ENCODE peak calls at places on chromosome 21, in four cellular contexts. One of them, this sample, is unnamed.

GRCh38 chr21:27448960-27449359 is 482.1 kb upstream of the ADAMTS5 start:
- DNase-seq in endothelial cell: no peak
- DNase-seq in hepatocyte: no peak
- DNase-seq in NB4: no peak
- DNase-seq in this sample: no peak

GRCh38 chr21:17921579-17922530 is 102.7 kb upstream of the C21orf91 start:
- DNase-seq in endothelial cell: no peak
- DNase-seq in hepatocyte: peak
- DNase-seq in NB4: no peak
- DNase-seq in this sample: peak

GRCh38 chr21:41280115-41280919 is 36.3 kb upstream of the FAM3B start:
- DNase-seq in endothelial cell: no peak
- DNase-seq in hepatocyte: peak
- DNase-seq in NB4: no peak
- DNase-seq in this sample: peak

GRCh38 chr21:44057960-44058651 is 46.0 kb downstream of the TRAPPC10 start:
- DNase-seq in endothelial cell: no peak
- DNase-seq in hepatocyte: no peak
- DNase-seq in NB4: no peak
- DNase-seq in this sample: no peak

GRCh38 chr21:29002442-29003144 is 9.9 kb upstream of the LTN1 start:
- DNase-seq in endothelial cell: peak
- DNase-seq in hepatocyte: peak
- DNase-seq in NB4: peak
- DNase-seq in this sample: peak

GRCh38 chr21:16815228-16815627 is 697.6 kb upstream of the CXADR start:
- DNase-seq in endothelial cell: no peak
- DNase-seq in hepatocyte: no peak
- DNase-seq in NB4: no peak
- DNase-seq in this sample: no peak

GRCh38 chr21:14833952-14834351 is 230.8 kb downstream of the NRIP1 start:
- DNase-seq in endothelial cell: no peak
- DNase-seq in hepatocyte: no peak
- DNase-seq in NB4: no peak
- DNase-seq in this sample: no peak

GRCh38 chr21:16085436-16085835 is 355.7 kb downstream of the USP25 start:
- DNase-seq in endothelial cell: no peak
- DNase-seq in hepatocyte: no peak
- DNase-seq in NB4: no peak
- DNase-seq in this sample: no peak

GRCh38 chr21:38982804-38983203 is 177.1 kb downstream of the ETS2 start:
- DNase-seq in endothelial cell: no peak
- DNase-seq in hepatocyte: no peak
- DNase-seq in NB4: no peak
- DNase-seq in this sample: no peak

GRCh38 chr21:31526040-31526439 is 133.5 kb upstream of the SOD1 start:
- DNase-seq in endothelial cell: no peak
- DNase-seq in hepatocyte: no peak
- DNase-seq in NB4: no peak
- DNase-seq in this sample: no peak

GRCh38 chr21:31658053-31658452 is 1.4 kb upstream of the SOD1 start:
- DNase-seq in endothelial cell: no peak
- DNase-seq in hepatocyte: no peak
- DNase-seq in NB4: no peak
- DNase-seq in this sample: peak

GRCh38 chr21:39141502-39141901 is 41.7 kb downstream of the PSMG1 start:
- DNase-seq in endothelial cell: no peak
- DNase-seq in hepatocyte: no peak
- DNase-seq in NB4: no peak
- DNase-seq in this sample: no peak

GRCh38 chr21:17925900-17926299 is 106.7 kb upstream of the C21orf91 start:
- DNase-seq in endothelial cell: peak
- DNase-seq in hepatocyte: peak
- DNase-seq in NB4: peak
- DNase-seq in this sample: no peak

GRCh38 chr21:31974454-31974985 is 101.7 kb downstream of the HUNK start:
- DNase-seq in endothelial cell: no peak
- DNase-seq in hepatocyte: no peak
- DNase-seq in NB4: peak
- DNase-seq in this sample: no peak

GRCh38 chr21:27173052-27173451 is 206.2 kb upstream of the ADAMTS5 start:
- DNase-seq in endothelial cell: no peak
- DNase-seq in hepatocyte: no peak
- DNase-seq in NB4: no peak
- DNase-seq in this sample: no peak

GRCh38 chr21:33205476-33205875 is 24.3 kb upstream of the IFNAR2 start:
- DNase-seq in endothelial cell: no peak
- DNase-seq in hepatocyte: no peak
- DNase-seq in NB4: peak
- DNase-seq in this sample: no peak

GRCh38 chr21:26686278-26686677 is 113.2 kb upstream of the CYYR1 start:
- DNase-seq in endothelial cell: no peak
- DNase-seq in hepatocyte: no peak
- DNase-seq in NB4: peak
- DNase-seq in this sample: no peak

GRCh38 chr21:34360488-34361241 is 3.1 kb upstream of the KCNE2 start:
- DNase-seq in endothelial cell: no peak
- DNase-seq in hepatocyte: no peak
- DNase-seq in NB4: no peak
- DNase-seq in this sample: no peak
- TF ChIP-seq CTCF in endothelial cell: no peak
- TF ChIP-seq CTCF in hepatocyte: no peak
- TF ChIP-seq CTCF in NB4: no peak
- TF ChIP-seq CTCF in this sample: no peak

GRCh38 chr21:34630536-34631143 is 15.7 kb upstream of the RCAN1 start:
- DNase-seq in endothelial cell: peak
- DNase-seq in hepatocyte: peak
- DNase-seq in NB4: peak
- DNase-seq in this sample: peak
- TF ChIP-seq CTCF in endothelial cell: peak
- TF ChIP-seq CTCF in hepatocyte: peak
- TF ChIP-seq CTCF in NB4: peak
- TF ChIP-seq CTCF in this sample: peak

GRCh38 chr21:37535672-37536071 is 169.1 kb downstream of the DYRK1A start:
- DNase-seq in endothelial cell: no peak
- DNase-seq in hepatocyte: no peak
- DNase-seq in NB4: no peak
- DNase-seq in this sample: no peak
- TF ChIP-seq CTCF in endothelial cell: no peak
- TF ChIP-seq CTCF in hepatocyte: no peak
- TF ChIP-seq CTCF in NB4: no peak
- TF ChIP-seq CTCF in this sample: no peak

DNA sequence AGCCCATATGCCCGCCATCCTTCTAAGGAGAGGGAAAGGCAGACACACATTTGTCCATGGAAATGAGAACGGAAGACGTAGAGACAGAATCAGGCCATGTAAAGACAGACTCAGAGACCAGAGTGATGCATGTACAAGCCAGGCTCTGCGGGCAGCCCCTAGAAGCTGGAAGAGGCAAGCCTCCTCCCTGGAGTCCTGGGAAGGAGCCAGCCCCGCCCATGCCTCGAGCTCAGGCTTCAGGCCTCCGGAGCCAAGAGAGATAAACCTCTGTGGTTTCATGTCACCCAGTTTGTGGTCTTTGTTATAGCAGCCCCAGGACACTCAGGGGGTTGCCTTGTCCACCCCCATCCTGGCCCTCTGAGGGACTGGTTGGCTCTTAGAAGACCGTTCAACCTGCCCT is 11.6 kb downstream of the PDE9A start:
- DNase-seq in endothelial cell: no peak
- DNase-seq in hepatocyte: no peak
- DNase-seq in NB4: no peak
- DNase-seq in this sample: no peak
- TF ChIP-seq CTCF in endothelial cell: no peak
- TF ChIP-seq CTCF in hepatocyte: no peak
- TF ChIP-seq CTCF in NB4: no peak
- TF ChIP-seq CTCF in this sample: no peak

DNA sequence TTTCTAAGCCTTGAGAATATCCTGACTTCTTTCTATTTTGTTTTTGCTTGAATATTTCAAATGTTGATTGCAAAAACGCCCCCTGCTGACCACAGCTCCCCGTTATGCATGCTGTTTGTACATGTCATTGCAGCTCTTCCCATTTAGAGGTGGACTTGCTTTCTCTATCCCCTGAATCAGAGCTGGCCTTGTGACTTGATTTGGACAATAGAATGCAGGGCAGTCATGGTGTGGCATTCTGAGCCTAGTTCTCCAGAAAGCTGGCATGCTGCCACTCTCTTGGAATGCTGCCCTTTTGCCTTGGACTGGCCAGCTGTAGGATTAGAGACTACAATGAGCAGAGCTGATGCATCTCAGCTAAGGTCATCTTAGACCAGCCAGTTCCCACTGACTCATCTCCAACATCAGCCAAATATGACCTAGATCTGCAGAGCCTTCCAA is 1561.5 kb downstream of the MRPL39 start:
- DNase-seq in endothelial cell: peak
- DNase-seq in hepatocyte: peak
- DNase-seq in NB4: peak
- DNase-seq in this sample: peak
- TF ChIP-seq CTCF in endothelial cell: no peak
- TF ChIP-seq CTCF in hepatocyte: peak
- TF ChIP-seq CTCF in NB4: peak
- TF ChIP-seq CTCF in this sample: peak

DNA sequence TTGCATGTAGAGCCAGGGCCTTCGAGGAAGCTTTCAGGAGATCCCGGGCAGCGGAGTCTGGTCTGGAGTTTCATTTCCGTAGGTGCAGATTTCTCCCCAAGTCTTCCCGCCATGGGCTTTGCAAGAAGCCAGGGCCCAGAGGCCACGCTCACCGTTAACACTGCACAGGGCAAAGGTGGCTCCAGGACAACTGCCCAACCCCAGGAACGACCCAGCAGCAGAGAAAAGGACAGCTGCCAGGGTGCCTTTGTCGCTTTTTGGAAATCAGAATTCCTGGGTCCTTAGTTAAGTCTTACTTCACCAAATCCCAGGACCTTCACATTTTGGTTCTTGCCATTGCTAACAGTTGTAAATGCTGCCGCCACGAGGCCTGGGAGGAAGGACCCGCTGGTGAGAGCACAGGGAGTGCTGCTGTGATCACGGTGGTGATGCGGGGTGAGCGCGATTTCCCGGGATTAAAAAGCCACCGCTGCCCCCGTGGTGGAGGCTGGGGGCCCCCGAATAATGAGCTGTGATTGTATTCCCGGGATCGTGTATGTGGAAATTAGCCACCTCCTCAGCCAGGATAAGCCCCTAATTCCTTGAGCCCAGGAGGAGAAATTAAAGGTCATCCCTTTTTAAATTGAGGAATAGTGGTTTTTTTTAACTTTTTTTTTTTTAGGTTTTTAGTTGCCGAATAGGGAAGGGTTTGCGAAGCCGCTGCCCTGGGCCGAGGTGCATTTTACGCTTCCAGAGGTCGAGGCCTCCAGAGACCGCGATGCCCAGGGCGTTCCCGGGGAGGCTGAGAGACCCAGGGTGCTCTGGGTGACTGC is 8.2 kb downstream of the SIM2 start:
- DNase-seq in endothelial cell: peak
- DNase-seq in hepatocyte: no peak
- DNase-seq in NB4: no peak
- DNase-seq in this sample: no peak
- TF ChIP-seq CTCF in endothelial cell: no peak
- TF ChIP-seq CTCF in hepatocyte: peak
- TF ChIP-seq CTCF in NB4: no peak
- TF ChIP-seq CTCF in this sample: no peak